ENCODE peak calls at places on chromosome 6, in four cellular contexts. One of them, this sample, is unnamed.

GRCh38 chr6:148760143-148760505 is 13.3 kb downstream of the UST start:
- DNase-seq in gastrocnemius medialis: no peak
- DNase-seq in ovary: no peak
- DNase-seq in lower lobe of right lung: no peak
- DNase-seq in this sample: no peak

GRCh38 chr6:14066782-14067406 is 50.7 kb upstream of the CD83 start:
- DNase-seq in lower lobe of right lung: no peak
- DNase-seq in gastrocnemius medialis: no peak
- DNase-seq in ovary: no peak
- DNase-seq in this sample: no peak

GRCh38 chr6:43823879-43824740 is 54.1 kb downstream of the VEGFA start:
- DNase-seq in ovary: no peak
- DNase-seq in lower lobe of right lung: peak; percentile 70
- DNase-seq in gastrocnemius medialis: no peak
- DNase-seq in this sample: peak; percentile 59

GRCh38 chr6:106519460-106520394 is 109.6 kb downstream of the RTN4IP1 start:
- DNase-seq in gastrocnemius medialis: no peak
- DNase-seq in lower lobe of right lung: peak; percentile 76
- DNase-seq in ovary: no peak
- DNase-seq in this sample: peak; percentile 65

GRCh38 chr6:41558033-41558807 is 12.0 kb downstream of the FOXP4 start:
- DNase-seq in ovary: no peak
- DNase-seq in gastrocnemius medialis: no peak
- DNase-seq in lower lobe of right lung: no peak
- DNase-seq in this sample: no peak

GRCh38 chr6:20205722-20206154 is 6.5 kb downstream of the MBOAT1 start:
- DNase-seq in ovary: peak; percentile 53
- DNase-seq in gastrocnemius medialis: no peak
- DNase-seq in lower lobe of right lung: no peak
- DNase-seq in this sample: no peak

GRCh38 chr6:40918035-40918651 is 120.9 kb downstream of the UNC5CL start:
- DNase-seq in gastrocnemius medialis: no peak
- DNase-seq in lower lobe of right lung: no peak
- DNase-seq in ovary: no peak
- DNase-seq in this sample: no peak

GRCh38 chr6:55212147-55212546 is 37.8 kb downstream of the HCRTR2 start:
- DNase-seq in ovary: no peak
- DNase-seq in gastrocnemius medialis: no peak
- DNase-seq in lower lobe of right lung: no peak
- DNase-seq in this sample: no peak

GRCh38 chr6:140071115-140071514 is 696.7 kb upstream of the CITED2 start:
- DNase-seq in lower lobe of right lung: no peak
- DNase-seq in ovary: no peak
- DNase-seq in gastrocnemius medialis: no peak
- DNase-seq in this sample: no peak

GRCh38 chr6:151389640-151390275 is 1.6 kb downstream of the ZBTB2 start:
- DNase-seq in gastrocnemius medialis: peak; percentile 29
- DNase-seq in lower lobe of right lung: peak; percentile 65
- DNase-seq in ovary: peak; percentile 66
- DNase-seq in this sample: peak; percentile 74

GRCh38 chr6:43391448-43392031 is 22.1 kb upstream of the ZNF318 start:
- DNase-seq in lower lobe of right lung: no peak
- DNase-seq in ovary: no peak
- DNase-seq in gastrocnemius medialis: no peak
- DNase-seq in this sample: no peak

GRCh38 chr6:136846046-136846445 is 23.7 kb downstream of the PEX7 start:
- DNase-seq in gastrocnemius medialis: no peak
- DNase-seq in ovary: no peak
- DNase-seq in lower lobe of right lung: no peak
- DNase-seq in this sample: no peak

GRCh38 chr6:44831002-44831610 is 443.6 kb downstream of the CDC5L start:
- DNase-seq in ovary: no peak
- DNase-seq in lower lobe of right lung: no peak
- DNase-seq in gastrocnemius medialis: no peak
- DNase-seq in this sample: no peak

DNA sequence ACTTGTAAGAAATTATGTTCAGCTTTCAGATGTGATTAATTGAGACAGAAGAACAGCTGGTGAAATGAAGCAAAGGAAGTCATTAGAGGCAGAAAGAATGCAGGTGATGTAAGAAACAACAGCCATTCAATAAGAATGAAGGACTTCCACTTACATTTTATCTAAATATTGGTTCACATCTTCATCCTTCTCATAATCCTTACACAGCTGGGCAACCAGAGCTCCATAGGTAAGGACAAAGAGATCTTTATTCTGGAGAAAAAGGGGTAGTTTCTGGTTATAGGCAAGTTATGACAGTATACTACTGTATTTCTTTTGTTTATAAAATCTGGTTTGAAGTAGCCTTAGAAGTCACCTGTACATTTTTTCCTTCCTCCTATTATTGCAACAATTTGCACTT is 2.3 kb downstream of the TRAPPC3L start:
- DNase-seq in lower lobe of right lung: no peak
- DNase-seq in gastrocnemius medialis: no peak
- DNase-seq in ovary: no peak
- DNase-seq in this sample: no peak
- H3K27me3 ChIP-seq in lower lobe of right lung: peaks cover 7% of the 10 kb centered on the region
- H3K27me3 ChIP-seq in gastrocnemius medialis: no peaks in the 10 kb centered on the region
- H3K27me3 ChIP-seq in ovary: no peaks in the 10 kb centered on the region
- H3K27me3 ChIP-seq in this sample: no peaks in the 10 kb centered on the region

GRCh38 chr6:1103945-1104623 is 207.8 kb upstream of the FOXQ1 start:
- DNase-seq in ovary: no peak
- DNase-seq in gastrocnemius medialis: no peak
- DNase-seq in lower lobe of right lung: no peak
- DNase-seq in this sample: no peak
- H3K27me3 ChIP-seq in ovary: no peaks in the 10 kb centered on the region
- H3K27me3 ChIP-seq in gastrocnemius medialis: peaks cover 4% of the 10 kb centered on the region
- H3K27me3 ChIP-seq in lower lobe of right lung: no peaks in the 10 kb centered on the region
- H3K27me3 ChIP-seq in this sample: no peaks in the 10 kb centered on the region

GRCh38 chr6:117266948-117267347 is 1.6 kb downstream of the VGLL2 start:
- DNase-seq in gastrocnemius medialis: no peak
- DNase-seq in lower lobe of right lung: no peak
- DNase-seq in ovary: no peak
- DNase-seq in this sample: no peak
- H3K27me3 ChIP-seq in gastrocnemius medialis: peaks cover 4% of the 10 kb centered on the region
- H3K27me3 ChIP-seq in lower lobe of right lung: peaks cover 94% of the 10 kb centered on the region
- H3K27me3 ChIP-seq in ovary: no peaks in the 10 kb centered on the region
- H3K27me3 ChIP-seq in this sample: peaks cover 4% of the 10 kb centered on the region

GRCh38 chr6:84258268-84258667 is 30.8 kb upstream of the CEP162 start:
- DNase-seq in ovary: no peak
- DNase-seq in gastrocnemius medialis: no peak
- DNase-seq in lower lobe of right lung: no peak
- DNase-seq in this sample: no peak

GRCh38 chr6:84260926-84261325 is 33.5 kb upstream of the CEP162 start:
- DNase-seq in gastrocnemius medialis: no peak
- DNase-seq in lower lobe of right lung: no peak
- DNase-seq in ovary: no peak
- DNase-seq in this sample: no peak

GRCh38 chr6:84255641-84256040 is 28.2 kb upstream of the CEP162 start:
- DNase-seq in lower lobe of right lung: no peak
- DNase-seq in gastrocnemius medialis: no peak
- DNase-seq in ovary: no peak
- DNase-seq in this sample: no peak

GRCh38 chr6:84260186-84260585 is 32.7 kb upstream of the CEP162 start:
- DNase-seq in lower lobe of right lung: no peak
- DNase-seq in ovary: no peak
- DNase-seq in gastrocnemius medialis: no peak
- DNase-seq in this sample: no peak

DNA sequence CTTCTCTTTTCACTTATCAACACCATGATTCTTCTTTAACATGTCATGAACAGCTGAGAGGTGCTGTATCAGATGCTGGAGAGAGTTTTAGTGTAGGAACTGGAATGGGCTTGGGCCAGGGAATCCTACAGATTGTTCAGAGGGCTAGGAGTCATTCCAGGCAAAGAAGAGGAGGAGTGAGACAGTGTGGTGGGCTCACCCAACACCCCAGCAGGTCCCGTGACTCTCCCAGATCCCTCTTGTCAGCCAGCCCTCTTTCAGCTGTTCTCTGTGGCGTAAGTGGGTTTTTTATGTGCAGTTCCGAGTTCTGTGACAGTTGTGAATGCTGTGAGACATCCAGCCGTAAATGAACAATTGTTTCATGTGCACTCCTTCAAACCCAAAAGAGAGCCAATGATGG is 31.4 kb upstream of the CEP162 start:
- DNase-seq in ovary: no peak
- DNase-seq in lower lobe of right lung: no peak
- DNase-seq in gastrocnemius medialis: no peak
- DNase-seq in this sample: no peak
- H3K27me3 ChIP-seq in ovary: no peaks in the 10 kb centered on the region
- H3K27me3 ChIP-seq in lower lobe of right lung: no peaks in the 10 kb centered on the region
- H3K27me3 ChIP-seq in gastrocnemius medialis: no peaks in the 10 kb centered on the region
- H3K27me3 ChIP-seq in this sample: no peaks in the 10 kb centered on the region

GRCh38 chr6:52077180-52077884 is 10.1 kb downstream of the PKHD1 start:
- DNase-seq in lower lobe of right lung: no peak
- DNase-seq in gastrocnemius medialis: no peak
- DNase-seq in ovary: no peak
- DNase-seq in this sample: no peak

GRCh38 chr6:52081237-52081636 is 6.2 kb downstream of the PKHD1 start:
- DNase-seq in gastrocnemius medialis: no peak
- DNase-seq in ovary: no peak
- DNase-seq in lower lobe of right lung: no peak
- DNase-seq in this sample: no peak

GRCh38 chr6:52074155-52074554 is 13.3 kb downstream of the PKHD1 start:
- DNase-seq in gastrocnemius medialis: no peak
- DNase-seq in lower lobe of right lung: no peak
- DNase-seq in ovary: no peak
- DNase-seq in this sample: no peak

GRCh38 chr6:52077961-52078613 is 9.3 kb downstream of the PKHD1 start:
- DNase-seq in gastrocnemius medialis: no peak
- DNase-seq in lower lobe of right lung: no peak
- DNase-seq in ovary: no peak
- DNase-seq in this sample: no peak

GRCh38 chr6:52076791-52077179 is 10.6 kb downstream of the PKHD1 start:
- DNase-seq in lower lobe of right lung: no peak
- DNase-seq in gastrocnemius medialis: no peak
- DNase-seq in ovary: no peak
- DNase-seq in this sample: no peak
- H3K27me3 ChIP-seq in lower lobe of right lung: no peaks in the 10 kb centered on the region
- H3K27me3 ChIP-seq in gastrocnemius medialis: no peaks in the 10 kb centered on the region
- H3K27me3 ChIP-seq in ovary: no peaks in the 10 kb centered on the region
- H3K27me3 ChIP-seq in this sample: peaks cover 3% of the 10 kb centered on the region

GRCh38 chr6:127118505-127119360 is at the start of gene RSPO3:
- DNase-seq in gastrocnemius medialis: no peak
- DNase-seq in ovary: peak; percentile 15
- DNase-seq in lower lobe of right lung: peak; percentile 47
- DNase-seq in this sample: peak; percentile 43
- H3K27me3 ChIP-seq in gastrocnemius medialis: peaks cover 9% of the 10 kb centered on the region
- H3K27me3 ChIP-seq in ovary: no peaks in the 10 kb centered on the region
- H3K27me3 ChIP-seq in lower lobe of right lung: peaks cover 38% of the 10 kb centered on the region
- H3K27me3 ChIP-seq in this sample: no peaks in the 10 kb centered on the region

GRCh38 chr6:167145468-167145867 is 12.3 kb downstream of the GPR31 start:
- DNase-seq in ovary: no peak
- DNase-seq in gastrocnemius medialis: no peak
- DNase-seq in lower lobe of right lung: no peak
- DNase-seq in this sample: peak; percentile 64
- H3K27me3 ChIP-seq in ovary: no peaks in the 10 kb centered on the region
- H3K27me3 ChIP-seq in gastrocnemius medialis: peaks cover 11% of the 10 kb centered on the region
- H3K27me3 ChIP-seq in lower lobe of right lung: peaks cover 18% of the 10 kb centered on the region
- H3K27me3 ChIP-seq in this sample: no peaks in the 10 kb centered on the region

GRCh38 chr6:112485140-112485539 is 138.0 kb downstream of the RFPL4B start:
- DNase-seq in lower lobe of right lung: no peak
- DNase-seq in ovary: no peak
- DNase-seq in gastrocnemius medialis: no peak
- DNase-seq in this sample: no peak

GRCh38 chr6:112481256-112481655 is 134.1 kb downstream of the RFPL4B start:
- DNase-seq in lower lobe of right lung: no peak
- DNase-seq in ovary: no peak
- DNase-seq in gastrocnemius medialis: no peak
- DNase-seq in this sample: no peak

GRCh38 chr6:112482373-112482772 is 135.2 kb downstream of the RFPL4B start:
- DNase-seq in ovary: no peak
- DNase-seq in gastrocnemius medialis: no peak
- DNase-seq in lower lobe of right lung: no peak
- DNase-seq in this sample: no peak

GRCh38 chr6:112480551-112480950 is 133.4 kb downstream of the RFPL4B start:
- DNase-seq in lower lobe of right lung: no peak
- DNase-seq in ovary: no peak
- DNase-seq in gastrocnemius medialis: no peak
- DNase-seq in this sample: no peak

DNA sequence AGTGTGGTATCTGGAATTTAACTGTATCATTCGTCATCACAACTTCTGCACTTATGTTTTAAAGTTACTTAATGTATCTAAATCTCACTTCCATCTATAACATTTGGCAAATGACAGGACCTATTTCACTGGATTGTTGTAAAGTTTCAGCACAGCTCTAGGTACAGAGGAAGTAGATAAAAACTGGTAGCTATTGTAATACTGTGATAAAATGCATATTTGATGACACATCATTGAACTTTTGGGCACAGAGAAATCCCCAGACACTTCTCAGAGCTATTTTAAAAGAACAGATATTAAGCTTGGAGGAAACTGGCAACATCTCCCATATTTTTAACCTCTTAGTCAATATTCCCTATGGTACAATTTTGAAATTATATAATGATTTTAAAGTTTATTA is 138.7 kb downstream of the RFPL4B start:
- DNase-seq in lower lobe of right lung: no peak
- DNase-seq in gastrocnemius medialis: no peak
- DNase-seq in ovary: no peak
- DNase-seq in this sample: no peak
- H3K27me3 ChIP-seq in lower lobe of right lung: no peaks in the 10 kb centered on the region
- H3K27me3 ChIP-seq in gastrocnemius medialis: no peaks in the 10 kb centered on the region
- H3K27me3 ChIP-seq in ovary: no peaks in the 10 kb centered on the region
- H3K27me3 ChIP-seq in this sample: no peaks in the 10 kb centered on the region

This sample was measured in aorta.